ENCODE peak calls at places on chromosomes 6 and 20, in five cellular contexts. One of them, this sample, is unnamed.

GRCh38 chr20:21251278-21251677 is 51.9 kb upstream of the XRN2 start:
- DNase-seq in naive thymus-derived CD4-positive, alpha-beta T cell: no peak
- DNase-seq in CD8-positive, alpha-beta memory T cell: no peak
- DNase-seq in fibroblast of lung: peak
- DNase-seq in suprapubic skin: no peak
- DNase-seq in this sample: no peak

GRCh38 chr6:69820018-69820417 is 23.2 kb upstream of the LMBRD1 start:
- DNase-seq in naive thymus-derived CD4-positive, alpha-beta T cell: no peak
- DNase-seq in fibroblast of lung: no peak
- DNase-seq in CD8-positive, alpha-beta memory T cell: no peak
- DNase-seq in suprapubic skin: no peak
- DNase-seq in this sample: peak

GRCh38 chr20:41034239-41034638 is 5.6 kb downstream of the TOP1 start:
- DNase-seq in fibroblast of lung: no peak
- DNase-seq in naive thymus-derived CD4-positive, alpha-beta T cell: no peak
- DNase-seq in CD8-positive, alpha-beta memory T cell: no peak
- DNase-seq in suprapubic skin: no peak
- DNase-seq in this sample: no peak

GRCh38 chr6:13653296-13653695 is 38.2 kb downstream of the NOL7 start:
- DNase-seq in CD8-positive, alpha-beta memory T cell: no peak
- DNase-seq in fibroblast of lung: peak
- DNase-seq in naive thymus-derived CD4-positive, alpha-beta T cell: no peak
- DNase-seq in suprapubic skin: no peak
- DNase-seq in this sample: no peak

GRCh38 chr6:166279393-166279679 is 28.9 kb downstream of the PRR18 start:
- DNase-seq in fibroblast of lung: no peak
- DNase-seq in CD8-positive, alpha-beta memory T cell: no peak
- DNase-seq in naive thymus-derived CD4-positive, alpha-beta T cell: no peak
- DNase-seq in suprapubic skin: no peak
- DNase-seq in this sample: no peak

GRCh38 chr6:2469428-2469827 is 224.0 kb upstream of the GMDS start:
- DNase-seq in CD8-positive, alpha-beta memory T cell: no peak
- DNase-seq in fibroblast of lung: no peak
- DNase-seq in suprapubic skin: no peak
- DNase-seq in naive thymus-derived CD4-positive, alpha-beta T cell: no peak
- DNase-seq in this sample: no peak

GRCh38 chr6:161254754-161255253 is 19.1 kb downstream of the AGPAT4 start:
- DNase-seq in naive thymus-derived CD4-positive, alpha-beta T cell: no peak
- DNase-seq in CD8-positive, alpha-beta memory T cell: no peak
- DNase-seq in fibroblast of lung: peak
- DNase-seq in suprapubic skin: no peak
- DNase-seq in this sample: no peak

GRCh38 chr20:17501701-17502100 is 29.5 kb downstream of the BFSP1 start:
- DNase-seq in suprapubic skin: no peak
- DNase-seq in CD8-positive, alpha-beta memory T cell: no peak
- DNase-seq in naive thymus-derived CD4-positive, alpha-beta T cell: no peak
- DNase-seq in fibroblast of lung: no peak
- DNase-seq in this sample: no peak

GRCh38 chr20:51452091-51452613 is 90.4 kb downstream of the NFATC2 start:
- DNase-seq in naive thymus-derived CD4-positive, alpha-beta T cell: no peak
- DNase-seq in CD8-positive, alpha-beta memory T cell: no peak
- DNase-seq in suprapubic skin: no peak
- DNase-seq in fibroblast of lung: no peak
- DNase-seq in this sample: no peak

GRCh38 chr6:119672725-119673124 is 323.2 kb upstream of the MAN1A1 start:
- DNase-seq in CD8-positive, alpha-beta memory T cell: no peak
- DNase-seq in naive thymus-derived CD4-positive, alpha-beta T cell: no peak
- DNase-seq in suprapubic skin: no peak
- DNase-seq in fibroblast of lung: no peak
- DNase-seq in this sample: no peak

GRCh38 chr20:16350465-16350864 is 222.8 kb downstream of the KIF16B start:
- DNase-seq in suprapubic skin: no peak
- DNase-seq in fibroblast of lung: peak
- DNase-seq in naive thymus-derived CD4-positive, alpha-beta T cell: no peak
- DNase-seq in CD8-positive, alpha-beta memory T cell: no peak
- DNase-seq in this sample: no peak

GRCh38 chr20:16927031-16927430 is 178.9 kb downstream of the OTOR start:
- DNase-seq in CD8-positive, alpha-beta memory T cell: no peak
- DNase-seq in suprapubic skin: no peak
- DNase-seq in fibroblast of lung: no peak
- DNase-seq in naive thymus-derived CD4-positive, alpha-beta T cell: no peak
- DNase-seq in this sample: no peak

GRCh38 chr20:41524980-41525613 is 93.1 kb downstream of the CHD6 start:
- DNase-seq in CD8-positive, alpha-beta memory T cell: no peak
- DNase-seq in suprapubic skin: peak
- DNase-seq in naive thymus-derived CD4-positive, alpha-beta T cell: no peak
- DNase-seq in fibroblast of lung: peak
- DNase-seq in this sample: no peak

GRCh38 chr6:106468935-106469334 is 108.4 kb downstream of the CRYBG1 start:
- DNase-seq in fibroblast of lung: peak
- DNase-seq in CD8-positive, alpha-beta memory T cell: no peak
- DNase-seq in naive thymus-derived CD4-positive, alpha-beta T cell: no peak
- DNase-seq in suprapubic skin: no peak
- DNase-seq in this sample: no peak

GRCh38 chr6:80472276-80472675 is 365.8 kb downstream of the BCKDHB start:
- DNase-seq in fibroblast of lung: peak
- DNase-seq in CD8-positive, alpha-beta memory T cell: no peak
- DNase-seq in suprapubic skin: no peak
- DNase-seq in naive thymus-derived CD4-positive, alpha-beta T cell: no peak
- DNase-seq in this sample: no peak

GRCh38 chr6:69865126-69865525 is 1.2 kb upstream of the COL19A1 start:
- DNase-seq in fibroblast of lung: peak
- DNase-seq in suprapubic skin: no peak
- DNase-seq in CD8-positive, alpha-beta memory T cell: no peak
- DNase-seq in naive thymus-derived CD4-positive, alpha-beta T cell: no peak
- DNase-seq in this sample: no peak

GRCh38 chr6:121260651-121261102 is 73.6 kb downstream of the TBC1D32 start:
- DNase-seq in fibroblast of lung: peak
- DNase-seq in CD8-positive, alpha-beta memory T cell: no peak
- DNase-seq in suprapubic skin: no peak
- DNase-seq in naive thymus-derived CD4-positive, alpha-beta T cell: no peak
- DNase-seq in this sample: no peak

GRCh38 chr20:52801628-52802006 is 170.5 kb upstream of the TSHZ2 start:
- DNase-seq in CD8-positive, alpha-beta memory T cell: no peak
- DNase-seq in naive thymus-derived CD4-positive, alpha-beta T cell: no peak
- DNase-seq in fibroblast of lung: no peak
- DNase-seq in suprapubic skin: no peak
- DNase-seq in this sample: no peak

GRCh38 chr6:133977983-133978895 is 25.2 kb downstream of the TBPL1 start:
- DNase-seq in naive thymus-derived CD4-positive, alpha-beta T cell: no peak
- DNase-seq in CD8-positive, alpha-beta memory T cell: no peak
- DNase-seq in fibroblast of lung: peak
- DNase-seq in suprapubic skin: no peak
- DNase-seq in this sample: no peak

GRCh38 chr20:60209048-60209447 is 250.8 kb downstream of the CDH26 start:
- DNase-seq in suprapubic skin: no peak
- DNase-seq in fibroblast of lung: no peak
- DNase-seq in CD8-positive, alpha-beta memory T cell: no peak
- DNase-seq in naive thymus-derived CD4-positive, alpha-beta T cell: no peak
- DNase-seq in this sample: no peak

GRCh38 chr20:46054606-46055005 is 25.6 kb downstream of the SLC12A5 start:
- DNase-seq in naive thymus-derived CD4-positive, alpha-beta T cell: no peak
- DNase-seq in suprapubic skin: no peak
- DNase-seq in fibroblast of lung: no peak
- DNase-seq in CD8-positive, alpha-beta memory T cell: no peak
- DNase-seq in this sample: no peak
- H3K27ac ChIP-seq in naive thymus-derived CD4-positive, alpha-beta T cell: no peak
- H3K27ac ChIP-seq in suprapubic skin: no peak
- H3K27ac ChIP-seq in fibroblast of lung: no peak
- H3K27ac ChIP-seq in CD8-positive, alpha-beta memory T cell: no peak
- H3K27ac ChIP-seq in this sample: no peak

GRCh38 chr6:71287038-71287437 is 1.6 kb upstream of the OGFRL1 start:
- DNase-seq in naive thymus-derived CD4-positive, alpha-beta T cell: no peak
- DNase-seq in fibroblast of lung: no peak
- DNase-seq in suprapubic skin: peak
- DNase-seq in CD8-positive, alpha-beta memory T cell: no peak
- DNase-seq in this sample: no peak
- H3K27ac ChIP-seq in naive thymus-derived CD4-positive, alpha-beta T cell: no peak
- H3K27ac ChIP-seq in fibroblast of lung: no peak
- H3K27ac ChIP-seq in suprapubic skin: peak
- H3K27ac ChIP-seq in CD8-positive, alpha-beta memory T cell: no peak
- H3K27ac ChIP-seq in this sample: no peak

GRCh38 chr6:111468329-111469012 is 14.5 kb downstream of the REV3L start:
- DNase-seq in CD8-positive, alpha-beta memory T cell: no peak
- DNase-seq in naive thymus-derived CD4-positive, alpha-beta T cell: no peak
- DNase-seq in fibroblast of lung: peak
- DNase-seq in suprapubic skin: no peak
- DNase-seq in this sample: no peak

GRCh38 chr6:111462770-111463391 is 20.1 kb downstream of the REV3L start:
- DNase-seq in fibroblast of lung: peak
- DNase-seq in naive thymus-derived CD4-positive, alpha-beta T cell: no peak
- DNase-seq in CD8-positive, alpha-beta memory T cell: no peak
- DNase-seq in suprapubic skin: no peak
- DNase-seq in this sample: no peak

GRCh38 chr6:111469543-111469942 is 13.5 kb downstream of the REV3L start:
- DNase-seq in CD8-positive, alpha-beta memory T cell: no peak
- DNase-seq in naive thymus-derived CD4-positive, alpha-beta T cell: no peak
- DNase-seq in fibroblast of lung: no peak
- DNase-seq in suprapubic skin: no peak
- DNase-seq in this sample: no peak

GRCh38 chr6:111461860-111462259 is 21.2 kb downstream of the REV3L start:
- DNase-seq in suprapubic skin: no peak
- DNase-seq in naive thymus-derived CD4-positive, alpha-beta T cell: no peak
- DNase-seq in fibroblast of lung: no peak
- DNase-seq in CD8-positive, alpha-beta memory T cell: no peak
- DNase-seq in this sample: peak

DNA sequence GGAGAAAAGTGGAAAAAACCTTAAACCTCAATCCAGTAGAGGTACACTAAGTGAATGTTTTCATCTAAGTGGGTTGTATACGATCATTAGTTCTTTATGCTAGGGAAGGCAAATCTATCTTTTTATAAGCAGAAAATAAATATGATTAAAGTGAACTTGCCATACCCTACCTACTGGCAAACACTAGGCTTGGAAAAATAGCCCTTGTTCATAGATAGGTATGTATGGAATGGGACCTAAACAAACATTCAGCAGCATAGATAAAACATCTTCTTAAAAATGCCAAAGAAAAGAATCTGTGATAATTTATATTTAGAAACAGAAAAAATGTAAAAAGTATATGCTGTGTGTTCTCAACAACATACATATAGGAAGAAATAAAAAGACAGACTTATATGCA is 18.8 kb downstream of the REV3L start:
- DNase-seq in CD8-positive, alpha-beta memory T cell: no peak
- DNase-seq in fibroblast of lung: peak
- DNase-seq in suprapubic skin: no peak
- DNase-seq in naive thymus-derived CD4-positive, alpha-beta T cell: no peak
- DNase-seq in this sample: no peak
- H3K27ac ChIP-seq in CD8-positive, alpha-beta memory T cell: no peak
- H3K27ac ChIP-seq in fibroblast of lung: no peak
- H3K27ac ChIP-seq in suprapubic skin: no peak
- H3K27ac ChIP-seq in naive thymus-derived CD4-positive, alpha-beta T cell: no peak
- H3K27ac ChIP-seq in this sample: no peak

DNA sequence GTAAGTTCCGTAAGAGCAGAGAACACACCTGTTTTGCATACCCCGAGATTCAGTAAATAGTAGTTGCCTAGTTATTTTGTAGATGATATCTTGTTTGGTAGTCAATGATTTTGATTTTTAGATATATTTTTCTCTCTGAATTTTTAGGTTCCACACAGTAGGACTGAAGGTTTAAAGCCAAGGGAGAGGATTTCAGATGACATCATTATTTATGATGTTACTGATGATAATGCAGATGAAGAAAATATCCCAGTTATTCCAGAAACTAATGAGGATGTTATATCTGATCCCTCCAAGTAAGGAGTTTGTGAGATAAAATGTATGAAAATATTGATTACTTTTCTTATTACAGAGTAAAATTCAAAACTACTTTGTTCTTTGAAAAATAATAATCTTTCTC is 22.6 kb downstream of the HSF2 start:
- DNase-seq in naive thymus-derived CD4-positive, alpha-beta T cell: no peak
- DNase-seq in suprapubic skin: no peak
- DNase-seq in CD8-positive, alpha-beta memory T cell: no peak
- DNase-seq in fibroblast of lung: no peak
- DNase-seq in this sample: no peak
- H3K27ac ChIP-seq in naive thymus-derived CD4-positive, alpha-beta T cell: no peak
- H3K27ac ChIP-seq in suprapubic skin: no peak
- H3K27ac ChIP-seq in CD8-positive, alpha-beta memory T cell: no peak
- H3K27ac ChIP-seq in fibroblast of lung: no peak
- H3K27ac ChIP-seq in this sample: no peak

GRCh38 chr6:129134535-129134934 is 251.6 kb downstream of the LAMA2 start:
- DNase-seq in CD8-positive, alpha-beta memory T cell: no peak
- DNase-seq in fibroblast of lung: no peak
- DNase-seq in suprapubic skin: no peak
- DNase-seq in naive thymus-derived CD4-positive, alpha-beta T cell: no peak
- DNase-seq in this sample: no peak

GRCh38 chr6:129136751-129137150 is 253.8 kb downstream of the LAMA2 start:
- DNase-seq in CD8-positive, alpha-beta memory T cell: no peak
- DNase-seq in naive thymus-derived CD4-positive, alpha-beta T cell: no peak
- DNase-seq in fibroblast of lung: no peak
- DNase-seq in suprapubic skin: no peak
- DNase-seq in this sample: no peak

GRCh38 chr6:129135421-129135820 is 252.5 kb downstream of the LAMA2 start:
- DNase-seq in naive thymus-derived CD4-positive, alpha-beta T cell: no peak
- DNase-seq in fibroblast of lung: no peak
- DNase-seq in suprapubic skin: no peak
- DNase-seq in CD8-positive, alpha-beta memory T cell: no peak
- DNase-seq in this sample: no peak

GRCh38 chr6:129131282-129131681 is 248.3 kb downstream of the LAMA2 start:
- DNase-seq in CD8-positive, alpha-beta memory T cell: no peak
- DNase-seq in suprapubic skin: peak
- DNase-seq in naive thymus-derived CD4-positive, alpha-beta T cell: no peak
- DNase-seq in fibroblast of lung: no peak
- DNase-seq in this sample: no peak

DNA sequence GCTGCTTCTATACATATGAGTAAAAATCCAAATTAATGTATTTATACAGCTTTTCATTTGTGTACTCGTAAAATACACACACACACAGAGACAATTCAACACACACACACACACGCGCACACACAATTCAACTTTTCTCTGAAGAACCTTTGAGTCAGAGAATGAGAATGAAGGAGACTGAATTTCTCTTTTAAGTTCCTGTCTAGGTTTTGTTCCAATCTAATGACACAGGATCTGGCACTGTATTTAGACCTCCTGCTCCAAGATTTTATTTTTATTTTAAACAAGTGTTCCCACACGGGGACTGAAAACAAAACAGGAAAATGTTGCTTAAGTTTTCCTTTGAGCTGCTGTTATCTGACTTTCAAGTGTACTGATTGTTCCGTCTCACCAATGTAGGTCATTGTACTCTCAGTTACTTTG is 250.8 kb downstream of the LAMA2 start:
- DNase-seq in suprapubic skin: no peak
- DNase-seq in CD8-positive, alpha-beta memory T cell: no peak
- DNase-seq in naive thymus-derived CD4-positive, alpha-beta T cell: no peak
- DNase-seq in fibroblast of lung: peak
- DNase-seq in this sample: no peak
- H3K27ac ChIP-seq in suprapubic skin: peak
- H3K27ac ChIP-seq in CD8-positive, alpha-beta memory T cell: no peak
- H3K27ac ChIP-seq in naive thymus-derived CD4-positive, alpha-beta T cell: no peak
- H3K27ac ChIP-seq in fibroblast of lung: no peak
- H3K27ac ChIP-seq in this sample: no peak

This sample was measured in CD4-positive, CD25-positive, alpha-beta regulatory T cell.